ENCODE peak calls at places on chromosomes 16 and 17, in seven cellular contexts. V is A549, W is SK-N-SH, M is IMR-90, I is H1, P is GM12878, S is K562. K is an unnamed sample.
A peak's percentile ranks its signal among the peaks of the same experiment; 100 is the strongest.

GRCh38 chr17:1374426-1375177 is 25.4 kb downstream of the YWHAE start:
- DNase-seq in P (no peak), V (no peak), I (no peak), S (no peak), M (no peak), W (no peak), K (no peak)

GRCh38 chr16:68246671-68247070 is 1.5 kb downstream of the PLA2G15 start:
- DNase-seq in M (no peak), I (no peak), P (no peak), S (no peak), V (no peak), W (no peak), K (no peak)

GRCh38 chr16:19860146-19861030 is 24.3 kb downstream of the GPRC5B start:
- DNase-seq in I (peak; percentile 78), M (peak; percentile 81), S (no peak), P (no peak), W (no peak), V (no peak), K (no peak)

GRCh38 chr17:6671431-6671830 is 19.9 kb downstream of the C17orf100 start:
- DNase-seq in W (no peak), I (no peak), P (no peak), S (no peak), M (no peak), V (no peak), K (no peak)

GRCh38 chr16:88014201-88014781 is 63.1 kb downstream of the BANP start:
- DNase-seq in V (peak; percentile 37), S (no peak), P (no peak), W (no peak), I (no peak), M (peak; percentile 77), K (peak; percentile 20)

GRCh38 chr16:29876578-29877249 is 13.7 kb upstream of the CDIPT start:
- DNase-seq in V (no peak), I (no peak), W (no peak), P (no peak), M (no peak), S (peak; percentile 68), K (no peak)

GRCh38 chr16:86104537-86105048 is 205.6 kb downstream of the IRF8 start:
- DNase-seq in I (no peak), W (no peak), V (no peak), M (no peak), S (no peak), P (no peak), K (no peak)

GRCh38 chr16:30357715-30358576 is 2.8 kb upstream of the CD2BP2 start:
- DNase-seq in M (no peak), V (no peak), P (no peak), I (no peak), S (no peak), W (no peak), K (no peak)

GRCh38 chr16:4776141-4776705 is 9.3 kb upstream of the ZNF500 start:
- DNase-seq in W (no peak), V (no peak), M (no peak), P (no peak), I (no peak), S (no peak), K (no peak)

DNA sequence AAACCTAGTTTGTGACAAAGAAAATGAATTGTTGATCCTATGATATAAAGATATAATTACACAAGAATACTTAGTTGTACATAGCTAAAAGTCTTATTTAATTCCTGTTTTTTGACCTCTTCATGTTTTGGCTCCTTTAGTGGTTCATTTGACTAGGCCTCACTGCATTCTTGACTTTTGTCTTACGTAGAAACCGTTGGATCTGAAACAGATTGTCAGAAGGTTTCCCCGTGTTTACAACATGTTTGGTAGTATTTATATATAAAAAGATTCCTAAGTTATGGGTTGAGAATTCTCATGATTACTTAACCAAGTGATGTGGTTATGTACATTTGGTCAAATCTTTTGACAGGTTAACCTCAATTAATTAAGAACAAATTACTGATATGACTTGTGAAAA is 162.8 kb downstream of the BCAS3 start:
- DNase-seq in M (peak; percentile 74), S (no peak), W (no peak), I (no peak), V (no peak), P (no peak), K (no peak)
- TF ChIP-seq RFX5 in M (no peak), S (no peak), W (no peak), I (no peak), V (no peak), P (no peak), K (no peak)

GRCh38 chr17:83196973-83197880 is 117.8 kb downstream of the METRNL start:
- DNase-seq in M (no peak), V (no peak), S (no peak), P (no peak), W (no peak), I (no peak), K (no peak)

GRCh38 chr17:83200231-83200699 is 120.9 kb downstream of the METRNL start:
- DNase-seq in I (no peak), P (no peak), M (peak; percentile 26), W (no peak), S (no peak), V (no peak), K (no peak)

GRCh38 chr17:83200746-83201145 is 121.3 kb downstream of the METRNL start:
- DNase-seq in S (no peak), M (no peak), V (no peak), W (no peak), I (no peak), P (no peak), K (no peak)

GRCh38 chr17:83199500-83200201 is 120.2 kb downstream of the METRNL start:
- DNase-seq in I (no peak), V (no peak), M (peak; percentile 49), P (no peak), S (no peak), W (no peak), K (no peak)

DNA sequence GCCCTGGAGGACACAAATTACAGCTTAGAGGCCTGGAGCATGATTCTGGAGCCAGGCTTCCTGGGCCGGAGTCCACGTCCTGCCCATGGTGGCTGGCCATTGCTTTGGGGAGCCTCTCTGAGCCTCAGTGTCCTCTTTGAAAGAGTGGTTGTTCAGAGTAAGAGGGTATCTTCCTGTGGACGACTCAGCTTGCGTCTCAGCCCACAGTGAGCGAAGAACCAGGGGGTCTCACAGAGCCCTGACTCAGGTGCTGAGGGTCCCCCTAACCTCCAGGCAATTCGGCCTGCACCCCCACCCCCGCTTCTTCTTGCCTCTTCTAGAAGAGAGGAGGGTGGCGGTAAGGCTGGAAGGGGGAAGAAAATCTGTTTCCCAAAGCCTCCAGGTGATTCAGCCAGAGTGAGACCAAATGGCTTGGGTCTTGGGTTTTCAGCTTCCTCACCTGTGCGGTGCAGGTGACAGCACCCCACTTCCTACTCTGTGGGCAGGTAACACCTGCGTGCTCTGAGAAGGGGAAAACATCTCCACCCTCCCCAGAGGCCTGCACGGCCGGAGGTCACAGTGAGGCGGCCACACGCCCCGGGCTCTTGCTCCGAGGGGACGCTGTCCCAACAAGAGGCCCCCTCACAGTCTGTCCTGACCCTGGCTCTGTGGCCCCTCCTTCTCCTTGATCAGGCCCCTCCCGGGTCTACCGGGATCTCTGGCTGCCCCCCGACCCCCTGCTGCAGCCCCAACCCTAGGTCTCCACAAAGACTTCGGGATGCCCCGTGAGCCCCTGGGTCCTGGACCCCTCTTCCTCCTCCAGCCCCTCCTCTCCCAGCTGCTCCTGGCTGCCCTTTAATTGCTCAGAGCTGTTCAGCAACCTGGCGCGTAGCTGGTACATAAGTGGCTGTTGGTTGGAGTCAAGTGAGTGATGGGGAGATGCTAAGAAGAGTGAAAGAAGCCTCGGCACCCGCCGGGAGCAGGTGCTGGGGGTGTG is 119.2 kb downstream of the METRNL start:
- DNase-seq in S (no peak), V (no peak), M (no peak), I (no peak), W (no peak), P (no peak), K (no peak)
- TF ChIP-seq RFX5 in S (no peak), V (no peak), M (no peak), I (no peak), W (no peak), P (no peak), K (no peak)

DNA sequence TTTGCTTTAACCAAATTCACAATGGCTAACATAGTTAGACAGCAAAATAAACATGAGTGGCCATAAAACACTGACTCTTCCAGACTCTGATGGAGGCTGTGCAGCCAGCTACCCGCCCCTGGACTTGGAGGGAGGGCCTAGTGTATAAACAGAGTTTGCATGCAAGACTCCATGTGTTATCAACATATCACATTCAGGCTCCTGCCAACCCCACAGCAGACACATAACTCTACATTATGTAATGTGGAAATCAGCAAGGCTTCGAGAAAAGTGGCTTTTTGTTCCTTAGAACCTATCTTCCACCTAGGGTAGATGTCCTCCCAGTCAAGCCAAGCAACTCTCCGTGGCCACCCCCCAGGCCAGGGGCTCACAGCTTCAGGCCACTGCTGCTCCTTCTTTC is 19.3 kb upstream of the SOX9 start:
- DNase-seq in W (no peak), M (peak; percentile 47), V (no peak), P (no peak), I (no peak), S (no peak), K (no peak)
- TF ChIP-seq RFX5 in W (no peak), M (no peak), V (no peak), P (no peak), I (no peak), S (no peak), K (no peak)

GRCh38 chr16:57159447-57159846 is 26.4 kb downstream of the PSME3IP1 start:
- DNase-seq in P (no peak), M (no peak), S (no peak), W (no peak), I (no peak), V (no peak), K (no peak)
- TF ChIP-seq RFX5 in P (no peak), M (no peak), S (no peak), W (no peak), I (no peak), V (no peak), K (no peak)